ENCODE peak calls at places on chromosome 3, in four cellular contexts. C is tibial artery; Q is adipocyte; F is CD8-positive, alpha-beta T cell. Y is an unnamed sample.

GRCh38 chr3:87691109-87691508 is 367.7 kb downstream of the CGGBP1 start:
- DNase-seq in C (no peak), Q (no peak), F (no peak), Y (no peak)

GRCh38 chr3:136332776-136333175 is 82.6 kb downstream of the PCCB start:
- DNase-seq in C (no peak), Q (peak; percentile 47), F (no peak), Y (peak; percentile 44)

GRCh38 chr3:150132101-150132749 is 161.5 kb upstream of the PFN2 start:
- DNase-seq in C (no peak), Q (no peak), F (no peak), Y (no peak)

GRCh38 chr3:168002786-168003368 is 92.8 kb downstream of the GOLIM4 start:
- DNase-seq in C (no peak), Q (no peak), F (no peak), Y (no peak)

GRCh38 chr3:58271901-58272501 is 34.0 kb upstream of the RPP14 start:
- DNase-seq in C (no peak), Q (peak; percentile 73), F (no peak), Y (no peak)

GRCh38 chr3:30084971-30085403 is 521.4 kb upstream of the TGFBR2 start:
- DNase-seq in C (no peak), Q (no peak), F (no peak), Y (no peak)

GRCh38 chr3:65893631-65894030 is 145.1 kb downstream of the MAGI1 start:
- DNase-seq in C (no peak), Q (no peak), F (no peak), Y (no peak)

GRCh38 chr3:112623717-112624116 is 17.2 kb downstream of the CCDC80 start:
- DNase-seq in C (no peak), Q (no peak), F (no peak), Y (no peak)

GRCh38 chr3:157129782-157130137 is 30.2 kb downstream of the CCNL1 start:
- DNase-seq in C (no peak), Q (no peak), F (no peak), Y (no peak)

GRCh38 chr3:167887096-167887495 is 151.6 kb downstream of the SERPINI1 start:
- DNase-seq in C (no peak), Q (peak; percentile 42), F (no peak), Y (no peak)

GRCh38 chr3:14780927-14781507 is 37.7 kb upstream of the FGD5 start:
- DNase-seq in C (no peak), Q (peak; percentile 20), F (no peak), Y (no peak)

GRCh38 chr3:157069406-157069805 is 90.5 kb downstream of the CCNL1 start:
- DNase-seq in C (no peak), Q (no peak), F (no peak), Y (no peak)

GRCh38 chr3:37537914-37538691 is 323.6 kb upstream of the CTDSPL start:
- DNase-seq in C (no peak), Q (peak; percentile 36), F (no peak), Y (peak; percentile 58)

GRCh38 chr3:4387224-4388204 is 79.6 kb downstream of the SUMF1 start:
- DNase-seq in C (no peak), Q (no peak), F (no peak), Y (no peak)

GRCh38 chr3:141643816-141644215 is 94.3 kb upstream of the RNF7 start:
- DNase-seq in C (no peak), Q (no peak), F (no peak), Y (no peak)

GRCh38 chr3:158539414-158540014 is 31.5 kb upstream of the MLF1 start:
- DNase-seq in C (no peak), Q (peak; percentile 76), F (peak; percentile 36), Y (no peak)

GRCh38 chr3:17183951-17184550 is 299.3 kb downstream of the PLCL2 start:
- DNase-seq in C (no peak), Q (peak; percentile 39), F (no peak), Y (no peak)

GRCh38 chr3:114299421-114299820 is 5.6 kb downstream of the TIGIT start:
- DNase-seq in C (no peak), Q (peak; percentile 17), F (peak; percentile 46), Y (no peak)

GRCh38 chr3:71031151-71031550 is 552.4 kb downstream of the FOXP1 start:
- DNase-seq in C (no peak), Q (no peak), F (no peak), Y (no peak)

GRCh38 chr3:143977326-143978262 is 6.0 kb downstream of the DIPK2A start:
- DNase-seq in C (no peak), Q (peak; percentile 61), F (no peak), Y (no peak)

GRCh38 chr3:73212683-73213082 is 151.2 kb downstream of the EBLN2 start:
- DNase-seq in C (no peak), Q (no peak), F (no peak), Y (no peak)

GRCh38 chr3:34175636-34176186 is 377.3 kb downstream of the PDCD6IP start:
- DNase-seq in C (no peak), Q (no peak), F (no peak), Y (no peak)

GRCh38 chr3:81302045-81302444 is 459.4 kb downstream of the GBE1 start:
- DNase-seq in C (no peak), Q (peak; percentile 74), F (no peak), Y (no peak)

GRCh38 chr3:148648685-148649352 is 48.9 kb upstream of the AGTR1 start:
- DNase-seq in C (no peak), Q (peak; percentile 89), F (no peak), Y (no peak)

GRCh38 chr3:31981206-31982181 is at the start of the genes OSBPL10 and ZNF860:
- DNase-seq in C (peak; percentile 92), Q (peak; percentile 97), F (no peak), Y (peak; percentile 92)

GRCh38 chr3:53261712-53262111 is 5.9 kb upstream of the TKT start:
- DNase-seq in C (no peak), Q (peak; percentile 43), F (no peak), Y (no peak)

GRCh38 chr3:175416600-175416999 is 557.5 kb downstream of the NAALADL2 start:
- DNase-seq in C (no peak), Q (no peak), F (no peak), Y (no peak)

GRCh38 chr3:141049681-141050080 is 1.5 kb upstream of the SPSB4 start:
- DNase-seq in C (no peak), Q (no peak), F (no peak), Y (no peak)

GRCh38 chr3:45180051-45180450 is 33.9 kb upstream of the CDCP1 start:
- DNase-seq in C (no peak), Q (peak; percentile 63), F (no peak), Y (no peak)

GRCh38 chr3:113730550-113730949 is 15.5 kb downstream of the NAA50 start:
- DNase-seq in C (no peak), Q (no peak), F (no peak), Y (no peak)

GRCh38 chr3:70531063-70531657 is 218.7 kb upstream of the MDFIC2 start:
- DNase-seq in C (no peak), Q (peak; percentile 68), F (no peak), Y (no peak)

GRCh38 chr3:9914559-9915251 is 2.2 kb upstream of the IL17RC start:
- DNase-seq in C (no peak), Q (no peak), F (no peak), Y (peak; percentile 52)

GRCh38 chr3:111598139-111598538 is 3.0 kb upstream of the ZBED2 start:
- DNase-seq in C (no peak), Q (no peak), F (no peak), Y (no peak)

GRCh38 chr3:129827765-129828164 is 65.7 kb downstream of the TMCC1 start:
- DNase-seq in C (peak; percentile 25), Q (no peak), F (peak; percentile 26), Y (no peak)

GRCh38 chr3:55523471-55523870 is 36.4 kb upstream of the WNT5A start:
- DNase-seq in C (no peak), Q (no peak), F (no peak), Y (no peak)
- H3K4me1 ChIP-seq in C (no peaks in the 10 kb centered on the region), Q (peaks cover 41% of the 10 kb centered on the region), F (no peaks in the 10 kb centered on the region), Y (peaks cover 2% of the 10 kb centered on the region)

DNA sequence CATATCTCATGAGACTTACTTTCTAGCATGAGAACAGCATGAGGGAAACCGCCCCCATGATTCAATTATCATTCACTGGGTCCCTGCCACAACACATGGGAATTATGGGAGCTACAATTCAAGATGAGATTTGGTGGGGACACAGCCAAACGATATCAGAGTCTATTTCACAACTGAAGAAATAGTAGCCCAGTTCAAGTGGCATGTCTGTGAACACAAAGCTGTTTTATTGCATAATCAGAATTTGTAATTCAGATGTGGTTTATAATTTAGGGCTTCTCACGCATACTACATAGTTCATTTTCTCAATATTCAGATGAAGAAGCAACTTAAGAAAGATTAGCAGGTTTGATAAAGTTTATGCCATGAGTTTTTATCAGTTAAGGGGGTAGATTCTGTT is 1188.0 kb upstream of the ALCAM start:
- DNase-seq in C (no peak), Q (peak; percentile 24), F (no peak), Y (no peak)
- H3K4me3 ChIP-seq in C (no peak overlapping the region), Q (no peak overlapping the region), F (no peak overlapping the region), Y (no peak overlapping the region)

GRCh38 chr3:172519740-172520139 is 3.5 kb downstream of the TNFSF10 start:
- DNase-seq in C (no peak), Q (no peak), F (no peak), Y (no peak)
- H3K4me1 ChIP-seq in C (peaks cover 7% of the 10 kb centered on the region), Q (peaks cover 38% of the 10 kb centered on the region), F (peaks cover 52% of the 10 kb centered on the region), Y (peaks cover 7% of the 10 kb centered on the region)

DNA sequence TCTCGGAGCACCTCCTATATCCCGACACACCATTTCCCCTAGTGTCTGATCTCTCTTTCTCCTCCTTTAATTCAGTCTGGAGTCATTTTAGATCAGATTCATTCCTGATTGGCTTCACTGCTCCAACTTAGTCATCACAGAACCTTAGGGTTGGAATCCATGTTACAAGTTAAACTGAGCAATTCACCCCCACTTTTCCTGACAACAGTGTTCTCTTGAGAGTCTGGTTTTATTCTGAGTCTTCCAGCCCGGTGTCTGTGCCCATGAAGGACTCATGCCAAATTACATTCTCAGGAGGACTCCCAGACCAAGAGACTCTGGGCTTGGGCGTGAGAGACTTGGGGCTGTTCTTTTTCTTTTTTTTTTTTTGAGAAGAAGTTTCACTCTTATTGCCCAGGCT is 57.5 kb downstream of the LPP start:
- DNase-seq in C (peak; percentile 48), Q (no peak), F (no peak), Y (no peak)
- H3K4me3 ChIP-seq in C (no peak overlapping the region), Q (no peak overlapping the region), F (no peak overlapping the region), Y (no peak overlapping the region)

Y was measured in ovary.